ENCODE peak calls at places on chromosome 2, in five cellular contexts. E is posterior vena cava, A is NCI-H1930, W is caudate nucleus, R is amniotic stem cell. M is an unnamed sample.
A peak's percentile ranks its signal among the peaks of the same experiment; 100 is the strongest.

GRCh38 chr2:102112692-102113665 is 29.6 kb upstream of the IL1R1 start:
- DNase-seq in E (no peak), A (no peak), W (no peak), R (no peak), M (no peak)

GRCh38 chr2:194155406-194155805 is 1501.6 kb upstream of the SLC39A10 start:
- DNase-seq in E (no peak), A (no peak), W (no peak), R (no peak), M (no peak)

GRCh38 chr2:176755537-176756135 is 457.0 kb upstream of the HNRNPA3 start:
- DNase-seq in E (no peak), A (no peak), W (no peak), R (no peak), M (no peak)

GRCh38 chr2:239954166-239955085 is 70.7 kb downstream of the NDUFA10 start:
- DNase-seq in E (peak; percentile 76), A (no peak), W (no peak), R (no peak), M (no peak)

GRCh38 chr2:219570924-219571310 is 422 bp downstream of the OBSL1 start:
- DNase-seq in E (no peak), A (no peak), W (no peak), R (no peak), M (no peak)

GRCh38 chr2:240430595-240430994 is 4.9 kb upstream of the GPC1 start:
- DNase-seq in E (peak; percentile 64), A (no peak), W (no peak), R (no peak), M (no peak)

GRCh38 chr2:240507778-240508251 is 50.0 kb downstream of the ANKMY1 start:
- DNase-seq in E (no peak), A (no peak), W (no peak), R (no peak), M (no peak)

GRCh38 chr2:85954918-85955420 is 66.2 kb upstream of the ST3GAL5 start:
- DNase-seq in E (no peak), A (no peak), W (no peak), R (no peak), M (no peak)

GRCh38 chr2:233002829-233003657 is 10.0 kb downstream of the NGEF start:
- DNase-seq in E (peak; percentile 62), A (no peak), W (no peak), R (no peak), M (no peak)

GRCh38 chr2:107582487-107582886 is 244.2 kb upstream of the RGPD4 start:
- DNase-seq in E (no peak), A (no peak), W (no peak), R (no peak), M (no peak)

GRCh38 chr2:228545041-228545440 is 363.6 kb upstream of the SPHKAP start:
- DNase-seq in E (no peak), A (no peak), W (no peak), R (no peak), M (no peak)

GRCh38 chr2:69764286-69765058 is 22.5 kb downstream of the ANXA4 start:
- DNase-seq in E (no peak), A (no peak), W (no peak), R (no peak), M (no peak)

GRCh38 chr2:101188683-101189405 is 37.7 kb upstream of the TBC1D8 start:
- DNase-seq in E (no peak), A (peak; percentile 37), W (no peak), R (peak; percentile 8), M (no peak)

GRCh38 chr2:138029238-138029637 is 65.0 kb downstream of the HNMT start:
- DNase-seq in E (no peak), A (no peak), W (no peak), R (no peak), M (no peak)

GRCh38 chr2:223837290-223838061 is at the start of gene AP1S3:
- DNase-seq in E (peak; percentile 85), A (peak; percentile 58), W (peak; percentile 25), R (peak; percentile 24), M (peak; percentile 66)

GRCh38 chr2:25041307-25041927 is 459 bp upstream of the EFR3B start:
- DNase-seq in E (peak; percentile 85), A (peak; percentile 37), W (no peak), R (no peak), M (peak; percentile 29)

GRCh38 chr2:202084265-202084664 is 11.2 kb downstream of the KIAA2012 start:
- DNase-seq in E (no peak), A (no peak), W (no peak), R (no peak), M (no peak)

GRCh38 chr2:163191372-163191771 is 352.8 kb upstream of the KCNH7 start:
- DNase-seq in E (no peak), A (peak; percentile 12), W (no peak), R (peak; percentile 55), M (peak; percentile 33)

GRCh38 chr2:118250463-118250862 is 162.2 kb downstream of the INSIG2 start:
- DNase-seq in E (no peak), A (no peak), W (no peak), R (no peak), M (no peak)

GRCh38 chr2:32495139-32495538 is 132.7 kb upstream of the TTC27 start:
- DNase-seq in E (no peak), A (no peak), W (no peak), R (no peak), M (no peak)